ENCODE peak calls at places on chromosomes 13 and 19, in six cellular contexts. U, Q, T, Y, B and N are unnamed samples.

GRCh38 chr13:39106216-39106995 is 68.2 kb downstream of the NHLRC3 start:
- DNase-seq in T (no peak), Q (no peak), B (no peak), U (no peak), Y (no peak), N (no peak)

GRCh38 chr13:83622422-83622784 is 259.9 kb downstream of the SLITRK1 start:
- DNase-seq in B (no peak), Q (peak; percentile 73), Y (no peak), T (no peak), U (no peak), N (no peak)

GRCh38 chr13:26465514-26465913 is 92.0 kb upstream of the WASF3 start:
- DNase-seq in Q (no peak), U (no peak), T (no peak), B (no peak), Y (no peak), N (no peak)

GRCh38 chr19:41697198-41697855 is 9.3 kb upstream of the CEACAM7 start:
- DNase-seq in Y (peak; percentile 26), Q (no peak), B (no peak), U (no peak), T (no peak), N (no peak)

GRCh38 chr19:17584132-17584531 is 28.7 kb downstream of the COLGALT1 start:
- DNase-seq in U (no peak), T (no peak), B (no peak), Y (no peak), Q (no peak), N (no peak)

GRCh38 chr13:44012910-44013309 is 133.2 kb downstream of the LACC1 start:
- DNase-seq in T (no peak), U (no peak), Q (peak; percentile 6), Y (no peak), B (no peak), N (no peak)

GRCh38 chr19:41264581-41265375 is 606 bp downstream of the HNRNPUL1 start:
- DNase-seq in B (peak; percentile 54), T (peak; percentile 34), Q (peak; percentile 60), U (peak; percentile 37), Y (peak; percentile 74), N (peak; percentile 75)

GRCh38 chr13:107743983-107744382 is 471.4 kb downstream of the LIG4 start:
- DNase-seq in U (no peak), Q (no peak), B (no peak), T (no peak), Y (no peak), N (no peak)

GRCh38 chr13:45325806-45326205 is 15.2 kb downstream of the TPT1 start:
- DNase-seq in Q (peak; percentile 93), U (no peak), Y (no peak), T (no peak), B (no peak), N (peak; percentile 35)

GRCh38 chr13:114115191-114115671 is 17.2 kb downstream of the RASA3 start:
- DNase-seq in Q (peak; percentile 92), T (no peak), Y (no peak), U (no peak), B (no peak), N (peak; percentile 18)

GRCh38 chr19:29404951-29405727 is 120.7 kb upstream of the VSTM2B start:
- DNase-seq in Q (no peak), U (no peak), B (peak; percentile 27), T (no peak), Y (no peak), N (peak; percentile 68)

GRCh38 chr13:50678464-50679162 is 164.9 kb downstream of the DLEU7 start:
- DNase-seq in B (no peak), Q (peak; percentile 93), Y (no peak), T (no peak), U (no peak), N (peak; percentile 43)

GRCh38 chr19:21084343-21084742 is 2.3 kb downstream of the ZNF714 start:
- DNase-seq in T (no peak), B (no peak), Q (peak; percentile 58), U (no peak), Y (no peak), N (no peak)

GRCh38 chr13:112814905-112815585 is 125.2 kb downstream of the ATP11A start:
- DNase-seq in U (no peak), B (no peak), T (no peak), Q (peak; percentile 55), Y (peak; percentile 8), N (no peak)

GRCh38 chr13:80924596-80924995 is 583.7 kb upstream of the SPRY2 start:
- DNase-seq in T (no peak), U (no peak), Y (no peak), Q (no peak), B (no peak), N (peak; percentile 37)

GRCh38 chr19:18743281-18743825 is 47.8 kb downstream of the COMP start:
- DNase-seq in U (no peak), B (no peak), Q (no peak), T (peak; percentile 69), Y (no peak), N (peak; percentile 94)

GRCh38 chr13:32790731-32791130 is 204.5 kb downstream of the PDS5B start:
- DNase-seq in B (no peak), Y (no peak), T (no peak), U (no peak), Q (peak; percentile 9), N (no peak)

GRCh38 chr13:51494151-51494550 is 41.3 kb upstream of the INTS6 start:
- DNase-seq in B (no peak), U (no peak), Y (no peak), T (no peak), Q (peak; percentile 66), N (no peak)

GRCh38 chr13:74082741-74083160 is 51.5 kb downstream of the KLF12 start:
- DNase-seq in Q (no peak), U (no peak), B (no peak), T (peak; percentile 15), Y (no peak), N (no peak)

GRCh38 chr13:41418027-41418426 is 39.3 kb upstream of the RGCC start:
- DNase-seq in T (no peak), Y (no peak), U (no peak), B (no peak), Q (peak; percentile 90), N (no peak)

GRCh38 chr19:57708641-57709354 is at the start of gene ZNF154:
- DNase-seq in U (peak; percentile 8), B (peak; percentile 26), Q (no peak), T (no peak), Y (peak; percentile 70), N (peak; percentile 41)

GRCh38 chr19:19575411-19575810 is 37.3 kb downstream of the CILP2 start:
- DNase-seq in Q (no peak), U (no peak), T (no peak), B (no peak), Y (no peak), N (no peak)

GRCh38 chr19:40567040-40567749 is 9.5 kb upstream of the SHKBP1 start:
- DNase-seq in B (no peak), T (no peak), Y (no peak), Q (peak; percentile 13), U (no peak), N (no peak)

GRCh38 chr19:5700455-5701092 is 10.5 kb downstream of the RPL36 start:
- DNase-seq in Q (no peak), B (no peak), T (no peak), Y (no peak), U (no peak), N (no peak)

GRCh38 chr19:768424-768823 is 17.5 kb downstream of the MISP start:
- DNase-seq in U (no peak), T (no peak), Q (peak; percentile 96), B (no peak), Y (no peak), N (no peak)

GRCh38 chr13:56755181-56755580 is 385.5 kb upstream of the PRR20A start:
- DNase-seq in Y (no peak), U (no peak), Q (no peak), B (no peak), T (no peak), N (no peak)

GRCh38 chr13:113584205-113584869 is at the start of gene TFDP1:
- DNase-seq in B (no peak), T (peak; percentile 96), U (peak; percentile 41), Y (peak; percentile 94), Q (peak; percentile 83), N (peak; percentile 88)

GRCh38 chr13:30690282-30691188 is 44.8 kb upstream of the ALOX5AP start:
- DNase-seq in T (no peak), Y (peak; percentile 69), B (peak; percentile 75), Q (peak; percentile 96), U (no peak), N (peak; percentile 63)

GRCh38 chr13:60351326-60351725 is 45.7 kb upstream of the TDRD3 start:
- DNase-seq in B (no peak), T (no peak), U (no peak), Q (peak; percentile 77), Y (no peak), N (peak; percentile 18)

GRCh38 chr19:9883764-9884163 is 48.6 kb downstream of the PIN1 start:
- DNase-seq in T (no peak), B (no peak), U (no peak), Y (no peak), Q (no peak), N (no peak)

GRCh38 chr13:31134055-31134711 is 27.5 kb downstream of the HSPH1 start:
- DNase-seq in U (no peak), Y (no peak), T (no peak), B (no peak), Q (no peak), N (no peak)

GRCh38 chr13:91596832-91597231 is 198.4 kb downstream of the GPC5 start:
- DNase-seq in B (no peak), T (no peak), Q (no peak), U (no peak), Y (no peak), N (no peak)

GRCh38 chr19:49672131-49672919 is 4.7 kb upstream of the PRMT1 start:
- DNase-seq in Q (peak; percentile 71), T (peak; percentile 96), Y (peak; percentile 81), B (no peak), U (peak; percentile 69), N (peak; percentile 80)

GRCh38 chr19:39515551-39516191 is 732 bp downstream of the SELENOV start:
- DNase-seq in B (no peak), Y (no peak), Q (no peak), T (no peak), U (no peak), N (no peak)

GRCh38 chr19:38496603-38497487 is 63.4 kb downstream of the RYR1 start:
- DNase-seq in U (no peak), B (no peak), Q (no peak), T (no peak), Y (no peak), N (peak; percentile 88)

GRCh38 chr13:41179593-41180250 is 14.6 kb downstream of the KBTBD7 start:
- DNase-seq in Q (peak; percentile 57), B (no peak), U (no peak), Y (no peak), T (no peak), N (no peak)

GRCh38 chr13:73984949-73985691 is 149.1 kb downstream of the KLF12 start:
- DNase-seq in U (peak; percentile 61), Y (peak; percentile 66), B (no peak), Q (no peak), T (no peak), N (no peak)

GRCh38 chr13:104586010-104586746 is 1520.0 kb upstream of the SLC10A2 start:
- DNase-seq in T (no peak), B (no peak), U (no peak), Y (no peak), Q (no peak), N (no peak)

GRCh38 chr19:58409010-58409790 is 751 bp downstream of the ZNF584 start:
- DNase-seq in B (no peak), T (no peak), U (no peak), Q (peak; percentile 47), Y (peak; percentile 55), N (peak; percentile 63)